ENCODE peak calls at places on chromosomes 3 and 15, in four cellular contexts. J, E, S and P are unnamed samples.

GRCh38 chr3:65473746-65474145 is 565.0 kb downstream of the MAGI1 start:
- DNase-seq in S (no peak), J (no peak), E (peak; percentile 47), P (no peak)

GRCh38 chr15:35311607-35312006 is 226.5 kb upstream of the NANOGP8 start:
- DNase-seq in S (no peak), E (no peak), J (no peak), P (no peak)

GRCh38 chr3:58189691-58190090 is 21.1 kb downstream of the DNASE1L3 start:
- DNase-seq in E (no peak), J (no peak), S (no peak), P (no peak)

GRCh38 chr3:103410231-103410630 is 975.4 kb downstream of the ZPLD1 start:
- DNase-seq in J (no peak), E (no peak), S (peak; percentile 78), P (no peak)

GRCh38 chr15:55319537-55320325 is 709 bp downstream of the PIGB start:
- DNase-seq in J (no peak), E (peak; percentile 5), S (no peak), P (peak; percentile 24)

GRCh38 chr3:147422934-147423599 is 13.9 kb downstream of the ZIC1 start:
- DNase-seq in E (no peak), J (peak; percentile 61), S (peak; percentile 62), P (peak; percentile 31)

GRCh38 chr15:82964890-82965289 is 12.4 kb upstream of the HOMER2 start:
- DNase-seq in J (no peak), E (no peak), S (no peak), P (no peak)

GRCh38 chr3:71629289-71630252 is 46.0 kb upstream of the FOXP1 start:
- DNase-seq in J (no peak), S (no peak), E (peak; percentile 64), P (peak; percentile 15)

GRCh38 chr15:89125038-89125826 is 37.0 kb downstream of the ABHD2 start:
- DNase-seq in S (no peak), J (no peak), E (no peak), P (no peak)

GRCh38 chr3:188391597-188391996 is 237.6 kb downstream of the LPP start:
- DNase-seq in J (no peak), S (no peak), E (no peak), P (no peak)

GRCh38 chr15:38576837-38577236 is 12.2 kb upstream of the RASGRP1 start:
- DNase-seq in J (no peak), S (no peak), E (no peak), P (no peak)

GRCh38 chr3:184514151-184514490 is 47.5 kb upstream of the EPHB3 start:
- DNase-seq in J (no peak), S (no peak), E (no peak), P (no peak)

GRCh38 chr15:77864211-77865105 is 213.1 kb downstream of the TBC1D2B start:
- DNase-seq in E (no peak), S (peak; percentile 53), J (no peak), P (no peak)

GRCh38 chr15:74172751-74173544 is 562 bp upstream of the ISLR start:
- DNase-seq in J (no peak), S (peak; percentile 47), E (peak; percentile 39), P (peak; percentile 24)

GRCh38 chr3:157805553-157805952 is 300.7 kb downstream of the SHOX2 start:
- DNase-seq in J (no peak), E (no peak), S (no peak), P (no peak)

GRCh38 chr3:69354948-69355347 is 30.9 kb downstream of the FRMD4B start:
- DNase-seq in E (no peak), S (no peak), J (no peak), P (no peak)

GRCh38 chr15:96332854-96333193 is 2.3 kb downstream of the NR2F2 start:
- DNase-seq in S (no peak), E (no peak), J (no peak), P (no peak)

GRCh38 chr15:52463638-52464037 is 65.0 kb downstream of the MYO5A start:
- DNase-seq in E (peak; percentile 39), S (no peak), J (no peak), P (no peak)

GRCh38 chr3:45995370-45996192 is at the start of gene FYCO1:
- DNase-seq in S (peak; percentile 94), E (peak; percentile 86), J (peak; percentile 67), P (peak; percentile 92)

GRCh38 chr15:63191895-63192603 is 2.6 kb downstream of the RAB8B start:
- DNase-seq in E (no peak), S (no peak), J (no peak), P (no peak)

GRCh38 chr3:43180027-43180426 is 74.1 kb upstream of the POMGNT2 start:
- DNase-seq in J (no peak), S (no peak), E (peak; percentile 96), P (peak; percentile 91)

GRCh38 chr3:174376346-174376745 is 482.8 kb upstream of the NAALADL2 start:
- DNase-seq in J (no peak), E (peak; percentile 46), S (no peak), P (peak; percentile 11)

GRCh38 chr3:57176045-57176444 is 10.9 kb upstream of the IL17RD start:
- DNase-seq in S (no peak), E (no peak), J (no peak), P (no peak)

GRCh38 chr3:7447197-7447769 is 586.4 kb downstream of the GRM7 start:
- DNase-seq in S (no peak), E (no peak), J (no peak), P (no peak)

GRCh38 chr3:53188720-53189119 is 27.7 kb downstream of the PRKCD start:
- DNase-seq in E (no peak), S (no peak), J (no peak), P (no peak)

GRCh38 chr15:39304201-39304841 is 276.6 kb upstream of the THBS1 start:
- DNase-seq in S (no peak), J (no peak), E (peak; percentile 99), P (no peak)

GRCh38 chr3:155110996-155111901 is 31.1 kb downstream of the MME start:
- DNase-seq in J (no peak), E (no peak), S (no peak), P (no peak)

GRCh38 chr3:64815691-64816225 is 128.0 kb upstream of the ADAMTS9 start:
- DNase-seq in E (no peak), J (no peak), S (no peak), P (peak; percentile 31)

GRCh38 chr15:83203543-83203942 is 4.1 kb downstream of the HDGFL3 start:
- DNase-seq in E (no peak), J (no peak), S (no peak), P (no peak)

GRCh38 chr3:71185733-71186455 is 397.6 kb downstream of the FOXP1 start:
- DNase-seq in E (peak; percentile 82), S (no peak), J (no peak), P (peak; percentile 52)

GRCh38 chr15:59369597-59369996 is 3.1 kb downstream of the MYO1E start:
- DNase-seq in J (no peak), E (no peak), S (no peak), P (no peak)

GRCh38 chr3:131386429-131386926 is 4.9 kb downstream of the NUDT16 start:
- DNase-seq in J (no peak), E (no peak), S (no peak), P (peak; percentile 42)

GRCh38 chr15:33735637-33736247 is 232.6 kb upstream of the CHRM5 start:
- DNase-seq in E (peak; percentile 41), S (peak; percentile 41), J (peak; percentile 6), P (peak; percentile 33)

GRCh38 chr3:82505079-82505756 is 743.8 kb upstream of the GBE1 start:
- DNase-seq in S (no peak), E (no peak), J (no peak), P (no peak)

GRCh38 chr3:16478516-16478915 is 35.0 kb downstream of the RFTN1 start:
- DNase-seq in S (no peak), J (no peak), E (peak; percentile 91), P (peak; percentile 82)

GRCh38 chr3:112445839-112446238 is 53.4 kb downstream of the BTLA start:
- DNase-seq in E (no peak), S (no peak), J (no peak), P (no peak)

GRCh38 chr3:49466047-49466446 is 4.0 kb upstream of the DAG1 start:
- DNase-seq in S (no peak), J (no peak), E (no peak), P (no peak)
- H3K14ac ChIP-seq in S (no peak overlapping the region), J (no peak overlapping the region), E (no peak overlapping the region), P (no peak overlapping the region)

GRCh38 chr3:152270145-152270870 is 1.6 kb downstream of the MBNL1 start:
- DNase-seq in J (no peak), S (no peak), E (no peak), P (peak; percentile 54)

GRCh38 chr3:152268501-152269422 is at the start of gene MBNL1:
- DNase-seq in J (peak; percentile 75), S (peak; percentile 81), E (peak; percentile 70), P (peak; percentile 90)

GRCh38 chr3:152267319-152267689 is 1.4 kb upstream of the MBNL1 start:
- DNase-seq in J (no peak), E (no peak), S (no peak), P (no peak)

GRCh38 chr3:152269423-152270144 is 855 bp downstream of the MBNL1 start:
- DNase-seq in J (no peak), E (peak; percentile 94), S (peak; percentile 34), P (peak; percentile 92)

DNA sequence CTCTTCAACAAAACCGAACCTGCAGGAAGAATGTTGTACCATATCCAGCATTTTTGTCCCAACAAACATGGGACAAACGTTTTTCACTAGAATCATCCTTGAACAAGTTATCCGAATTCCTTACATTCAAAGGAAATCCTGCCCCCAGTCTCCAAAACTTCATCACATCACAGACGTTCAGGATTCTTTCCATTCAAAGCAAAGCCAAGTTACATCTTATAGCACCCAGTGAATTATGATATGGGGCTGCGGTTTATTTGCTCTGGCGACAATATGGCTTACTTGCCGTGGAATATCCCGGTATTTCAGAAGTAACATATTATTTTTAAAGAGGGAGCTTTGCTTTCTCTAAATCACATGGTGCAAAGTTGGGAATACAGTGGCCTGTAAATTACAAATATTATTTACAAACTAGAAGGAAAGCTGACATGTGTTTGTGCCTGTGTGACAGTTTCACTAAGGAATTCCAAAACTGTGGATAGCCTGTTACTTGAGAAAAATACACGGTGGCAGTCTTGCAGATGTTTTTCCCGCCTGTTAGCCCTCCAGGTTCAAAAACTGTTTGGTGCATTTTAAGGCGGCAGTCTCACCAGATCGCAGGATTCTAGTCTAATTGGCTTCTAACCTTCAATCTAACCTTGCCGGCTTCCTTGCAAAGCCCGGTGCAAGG is 763 bp upstream of the MBNL1 start:
- DNase-seq in J (no peak), E (no peak), S (no peak), P (no peak)
- H3K14ac ChIP-seq in J (no peak overlapping the region), E (peak overlapping the region; percentile 97), S (peak overlapping the region; percentile 93), P (no peak overlapping the region)

DNA sequence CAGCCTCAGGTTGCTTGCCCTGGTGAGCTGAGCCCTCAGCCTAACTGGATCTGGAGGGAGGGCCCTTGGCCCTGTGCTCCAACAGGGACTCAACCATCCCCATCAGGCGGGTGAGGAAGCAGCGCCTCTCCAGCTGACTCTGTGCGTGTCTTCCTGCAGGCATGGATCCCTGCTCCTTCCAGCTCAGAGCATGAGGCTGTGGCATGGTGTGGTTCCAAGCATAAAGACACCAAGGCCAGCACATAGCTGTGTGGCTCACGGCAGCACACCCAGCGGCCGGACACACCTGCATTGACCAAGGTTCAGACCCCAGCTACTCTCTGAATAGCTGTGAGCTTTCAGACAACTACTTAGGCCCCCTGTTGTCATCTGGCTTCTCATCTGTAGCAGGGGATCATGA is 131.0 kb upstream of the PLXNA1 start:
- DNase-seq in J (no peak), E (no peak), S (no peak), P (no peak)
- H3K14ac ChIP-seq in J (peak overlapping the region; percentile 5), E (no peak overlapping the region), S (peak overlapping the region; percentile 33), P (no peak overlapping the region)

DNA sequence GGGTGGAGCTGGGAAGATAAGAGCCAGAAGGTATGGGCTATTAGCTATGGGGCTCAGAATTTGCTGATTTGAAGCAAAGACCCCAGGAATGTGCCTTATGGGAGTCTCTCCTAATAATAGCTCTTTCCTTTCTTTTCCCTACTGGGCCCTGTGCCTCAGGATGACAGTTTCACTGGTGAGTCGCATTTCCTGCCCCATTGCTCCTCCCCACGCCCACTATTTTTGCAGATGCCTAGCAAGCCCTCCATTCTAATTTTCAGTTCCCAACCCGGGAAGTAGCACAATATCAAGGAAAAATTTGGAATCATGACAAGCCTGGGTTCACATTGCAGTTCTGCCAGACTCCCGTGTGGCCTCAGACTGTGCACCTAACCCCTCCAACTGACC is 583 bp downstream of the IL17RE start:
- DNase-seq in S (no peak), E (peak; percentile 52), J (no peak), P (peak; percentile 55)
- H3K14ac ChIP-seq in S (peak overlapping the region; percentile 25), E (peak overlapping the region; percentile 78), J (no peak overlapping the region), P (no peak overlapping the region)